ENCODE peak calls at places on chromosome 22, in ten cellular contexts. One of them, this sample, is unnamed.

GRCh38 chr22:49871482-49871881 is 17.8 kb downstream of the ZBED4 start:
- ATAC-seq in heart left ventricle: no peak
- ATAC-seq in HCT116: no peak
- ATAC-seq in GM12878: no peak
- ATAC-seq in IMR-90: no peak
- ATAC-seq in body of pancreas: no peak
- ATAC-seq in gastrocnemius medialis: no peak
- ATAC-seq in A549: no peak
- ATAC-seq in HepG2: no peak
- ATAC-seq in right lobe of liver: no peak
- ATAC-seq in this sample: no peak

GRCh38 chr22:45468872-45469572 is 33.7 kb upstream of the FBLN1 start:
- ATAC-seq in gastrocnemius medialis: no peak
- ATAC-seq in HepG2: no peak
- ATAC-seq in heart left ventricle: no peak
- ATAC-seq in A549: no peak
- ATAC-seq in body of pancreas: no peak
- ATAC-seq in IMR-90: peak
- ATAC-seq in right lobe of liver: no peak
- ATAC-seq in HCT116: no peak
- ATAC-seq in GM12878: no peak
- ATAC-seq in this sample: no peak

GRCh38 chr22:19290400-19291217 is 910 bp downstream of the CLTCL1 start:
- ATAC-seq in GM12878: no peak
- ATAC-seq in HepG2: peak
- ATAC-seq in HCT116: no peak
- ATAC-seq in gastrocnemius medialis: peak
- ATAC-seq in A549: peak
- ATAC-seq in IMR-90: no peak
- ATAC-seq in right lobe of liver: peak
- ATAC-seq in body of pancreas: no peak
- ATAC-seq in heart left ventricle: peak
- ATAC-seq in this sample: no peak

GRCh38 chr22:44870021-44870420 is 117.6 kb downstream of the ARHGAP8 start:
- ATAC-seq in HepG2: no peak
- ATAC-seq in A549: peak
- ATAC-seq in right lobe of liver: no peak
- ATAC-seq in gastrocnemius medialis: no peak
- ATAC-seq in GM12878: no peak
- ATAC-seq in IMR-90: peak
- ATAC-seq in HCT116: peak
- ATAC-seq in body of pancreas: no peak
- ATAC-seq in heart left ventricle: no peak
- ATAC-seq in this sample: no peak

GRCh38 chr22:19779011-19779421 is 18.4 kb downstream of the TBX1 start:
- ATAC-seq in heart left ventricle: no peak
- ATAC-seq in right lobe of liver: no peak
- ATAC-seq in HCT116: no peak
- ATAC-seq in IMR-90: no peak
- ATAC-seq in body of pancreas: no peak
- ATAC-seq in A549: no peak
- ATAC-seq in GM12878: no peak
- ATAC-seq in gastrocnemius medialis: no peak
- ATAC-seq in HepG2: no peak
- ATAC-seq in this sample: no peak

GRCh38 chr22:45212306-45212709 is 28.4 kb downstream of the KIAA0930 start:
- ATAC-seq in HCT116: no peak
- ATAC-seq in HepG2: no peak
- ATAC-seq in right lobe of liver: peak
- ATAC-seq in IMR-90: peak
- ATAC-seq in A549: peak
- ATAC-seq in GM12878: no peak
- ATAC-seq in heart left ventricle: peak
- ATAC-seq in gastrocnemius medialis: peak
- ATAC-seq in body of pancreas: peak
- ATAC-seq in this sample: peak

GRCh38 chr22:37628830-37629229 is 10.6 kb upstream of the SH3BP1 start:
- ATAC-seq in gastrocnemius medialis: no peak
- ATAC-seq in heart left ventricle: no peak
- ATAC-seq in IMR-90: no peak
- ATAC-seq in A549: no peak
- ATAC-seq in HepG2: no peak
- ATAC-seq in right lobe of liver: no peak
- ATAC-seq in HCT116: no peak
- ATAC-seq in body of pancreas: no peak
- ATAC-seq in GM12878: no peak
- ATAC-seq in this sample: no peak

GRCh38 chr22:22791438-22792181 is 96.0 kb upstream of the IGLL5 start:
- ATAC-seq in HepG2: no peak
- ATAC-seq in body of pancreas: no peak
- ATAC-seq in right lobe of liver: no peak
- ATAC-seq in IMR-90: no peak
- ATAC-seq in HCT116: no peak
- ATAC-seq in gastrocnemius medialis: no peak
- ATAC-seq in GM12878: no peak
- ATAC-seq in heart left ventricle: no peak
- ATAC-seq in A549: no peak
- ATAC-seq in this sample: no peak

GRCh38 chr22:30531651-30532608 is 14.6 kb downstream of the SEC14L6 start:
- ATAC-seq in gastrocnemius medialis: no peak
- ATAC-seq in right lobe of liver: no peak
- ATAC-seq in A549: peak
- ATAC-seq in HepG2: no peak
- ATAC-seq in GM12878: no peak
- ATAC-seq in body of pancreas: no peak
- ATAC-seq in HCT116: peak
- ATAC-seq in IMR-90: no peak
- ATAC-seq in heart left ventricle: no peak
- ATAC-seq in this sample: no peak

GRCh38 chr22:23579870-23580585 is at the start of gene IGLL1:
- ATAC-seq in heart left ventricle: no peak
- ATAC-seq in GM12878: no peak
- ATAC-seq in IMR-90: no peak
- ATAC-seq in HCT116: no peak
- ATAC-seq in body of pancreas: no peak
- ATAC-seq in A549: no peak
- ATAC-seq in right lobe of liver: no peak
- ATAC-seq in HepG2: no peak
- ATAC-seq in gastrocnemius medialis: no peak
- ATAC-seq in this sample: no peak

GRCh38 chr22:48135641-48136040 is 1373.2 kb downstream of the TBC1D22A start:
- ATAC-seq in gastrocnemius medialis: no peak
- ATAC-seq in right lobe of liver: no peak
- ATAC-seq in HCT116: no peak
- ATAC-seq in A549: no peak
- ATAC-seq in IMR-90: no peak
- ATAC-seq in HepG2: no peak
- ATAC-seq in heart left ventricle: no peak
- ATAC-seq in body of pancreas: no peak
- ATAC-seq in GM12878: no peak
- ATAC-seq in this sample: no peak

GRCh38 chr22:41320416-41321240 is 19.3 kb downstream of the ZC3H7B start:
- ATAC-seq in heart left ventricle: no peak
- ATAC-seq in HepG2: no peak
- ATAC-seq in A549: no peak
- ATAC-seq in gastrocnemius medialis: no peak
- ATAC-seq in body of pancreas: no peak
- ATAC-seq in IMR-90: no peak
- ATAC-seq in GM12878: no peak
- ATAC-seq in HCT116: no peak
- ATAC-seq in right lobe of liver: no peak
- ATAC-seq in this sample: no peak

GRCh38 chr22:26952004-26952403 is 294.6 kb downstream of the MIAT start:
- ATAC-seq in A549: no peak
- ATAC-seq in GM12878: no peak
- ATAC-seq in HCT116: no peak
- ATAC-seq in heart left ventricle: no peak
- ATAC-seq in body of pancreas: no peak
- ATAC-seq in gastrocnemius medialis: no peak
- ATAC-seq in HepG2: no peak
- ATAC-seq in right lobe of liver: no peak
- ATAC-seq in IMR-90: no peak
- ATAC-seq in this sample: no peak

GRCh38 chr22:30282616-30283046 is 6.7 kb downstream of the CASTOR1 start:
- ATAC-seq in right lobe of liver: no peak
- ATAC-seq in body of pancreas: no peak
- ATAC-seq in HCT116: no peak
- ATAC-seq in gastrocnemius medialis: no peak
- ATAC-seq in IMR-90: no peak
- ATAC-seq in heart left ventricle: no peak
- ATAC-seq in GM12878: no peak
- ATAC-seq in HepG2: no peak
- ATAC-seq in A549: no peak
- ATAC-seq in this sample: no peak

GRCh38 chr22:23267225-23268043 is 87.1 kb downstream of the BCR start:
- ATAC-seq in IMR-90: no peak
- ATAC-seq in right lobe of liver: no peak
- ATAC-seq in A549: no peak
- ATAC-seq in HepG2: no peak
- ATAC-seq in HCT116: no peak
- ATAC-seq in body of pancreas: no peak
- ATAC-seq in GM12878: no peak
- ATAC-seq in gastrocnemius medialis: no peak
- ATAC-seq in heart left ventricle: no peak
- ATAC-seq in this sample: no peak

DNA sequence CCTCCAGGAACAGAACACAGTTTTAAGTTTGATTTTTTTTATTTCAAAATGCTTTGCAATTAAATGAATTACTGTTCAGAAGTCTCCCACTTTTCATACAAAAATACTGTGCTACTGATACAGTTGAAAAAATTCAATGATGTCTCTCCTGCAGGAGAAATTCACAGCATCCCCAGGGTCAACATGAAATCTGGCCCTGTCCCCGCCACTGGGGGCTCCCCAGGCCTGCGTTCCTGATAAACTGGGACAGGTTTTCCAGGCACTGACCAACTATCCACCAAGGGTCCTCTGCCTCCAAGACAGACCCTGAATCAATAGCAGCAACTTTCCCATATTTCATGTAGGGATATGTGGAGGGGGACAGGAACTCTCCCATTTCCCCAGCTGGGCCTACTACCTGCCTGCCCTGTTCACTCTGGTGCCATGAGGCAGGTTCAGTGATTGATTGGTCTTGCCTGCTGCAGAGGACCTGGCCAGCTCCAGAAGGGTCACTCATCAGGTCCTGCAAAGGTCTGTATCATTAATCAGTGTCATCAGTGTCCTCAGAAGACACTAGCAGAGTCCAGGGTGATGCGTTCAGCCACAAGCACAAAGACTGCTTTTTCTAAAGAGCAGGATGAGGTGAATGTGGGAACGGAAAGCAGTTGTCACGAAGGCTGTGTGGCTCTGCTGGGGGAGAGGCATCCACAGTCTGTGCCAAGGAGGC is 43.4 kb downstream of the PISD start:
- ATAC-seq in HCT116: no peak
- ATAC-seq in IMR-90: no peak
- ATAC-seq in heart left ventricle: no peak
- ATAC-seq in HepG2: no peak
- ATAC-seq in right lobe of liver: no peak
- ATAC-seq in GM12878: no peak
- ATAC-seq in gastrocnemius medialis: no peak
- ATAC-seq in A549: no peak
- ATAC-seq in body of pancreas: no peak
- ATAC-seq in this sample: no peak
- TF ChIP-seq CTCF in HCT116: peak
- TF ChIP-seq CTCF in IMR-90: no peak
- TF ChIP-seq CTCF in heart left ventricle: no peak
- TF ChIP-seq CTCF in HepG2: no peak
- TF ChIP-seq CTCF in right lobe of liver: no peak
- TF ChIP-seq CTCF in GM12878: no peak
- TF ChIP-seq CTCF in gastrocnemius medialis: no peak
- TF ChIP-seq CTCF in A549: no peak
- TF ChIP-seq CTCF in body of pancreas: no peak
- TF ChIP-seq CTCF in this sample: no peak

DNA sequence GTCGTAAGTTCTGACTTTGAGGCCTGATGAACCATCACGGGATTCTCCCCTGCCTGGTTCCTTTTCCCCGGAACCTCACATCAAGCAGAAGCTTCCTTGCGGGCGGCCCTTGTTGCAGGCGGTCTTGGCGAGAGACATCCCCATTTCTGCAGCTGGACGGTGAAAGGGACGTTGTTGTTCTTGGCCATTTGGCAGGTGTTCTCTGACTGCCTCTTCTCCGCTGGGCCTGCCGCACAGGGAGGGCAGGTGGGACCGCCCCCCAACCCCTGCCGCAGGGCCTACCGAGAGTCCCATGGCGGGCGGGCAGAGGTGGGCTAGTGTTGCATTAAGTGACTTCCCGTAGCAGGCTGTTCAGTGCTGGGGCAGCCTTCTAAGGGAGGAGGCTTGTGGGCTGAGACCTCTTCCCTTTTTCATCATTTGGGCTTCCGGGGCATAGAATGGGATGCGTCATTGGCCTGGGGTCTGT is 26.9 kb upstream of the GRAMD4 start:
- ATAC-seq in A549: no peak
- ATAC-seq in heart left ventricle: no peak
- ATAC-seq in GM12878: peak
- ATAC-seq in HepG2: no peak
- ATAC-seq in right lobe of liver: peak
- ATAC-seq in IMR-90: no peak
- ATAC-seq in body of pancreas: no peak
- ATAC-seq in HCT116: no peak
- ATAC-seq in gastrocnemius medialis: no peak
- ATAC-seq in this sample: peak
- TF ChIP-seq POLR2A in A549: no peak
- TF ChIP-seq POLR2A in heart left ventricle: no peak
- TF ChIP-seq POLR2A in GM12878: peak
- TF ChIP-seq POLR2A in HepG2: no peak
- TF ChIP-seq POLR2A in right lobe of liver: peak
- TF ChIP-seq POLR2A in IMR-90: no peak
- TF ChIP-seq POLR2A in body of pancreas: peak
- TF ChIP-seq POLR2A in HCT116: no peak
- TF ChIP-seq POLR2A in gastrocnemius medialis: peak
- TF ChIP-seq POLR2A in this sample: no peak

GRCh38 chr22:46547883-46548244 is 10.4 kb upstream of the CELSR1 start:
- ATAC-seq in heart left ventricle: peak
- ATAC-seq in IMR-90: peak
- ATAC-seq in GM12878: no peak
- ATAC-seq in A549: peak
- ATAC-seq in right lobe of liver: peak
- ATAC-seq in gastrocnemius medialis: peak
- ATAC-seq in HepG2: peak
- ATAC-seq in body of pancreas: peak
- ATAC-seq in HCT116: no peak
- ATAC-seq in this sample: peak
- TF ChIP-seq CTCF in heart left ventricle: no peak
- TF ChIP-seq CTCF in IMR-90: no peak
- TF ChIP-seq CTCF in GM12878: no peak
- TF ChIP-seq CTCF in A549: no peak
- TF ChIP-seq CTCF in right lobe of liver: no peak
- TF ChIP-seq CTCF in gastrocnemius medialis: no peak
- TF ChIP-seq CTCF in HepG2: no peak
- TF ChIP-seq CTCF in body of pancreas: no peak
- TF ChIP-seq CTCF in HCT116: no peak
- TF ChIP-seq CTCF in this sample: no peak

DNA sequence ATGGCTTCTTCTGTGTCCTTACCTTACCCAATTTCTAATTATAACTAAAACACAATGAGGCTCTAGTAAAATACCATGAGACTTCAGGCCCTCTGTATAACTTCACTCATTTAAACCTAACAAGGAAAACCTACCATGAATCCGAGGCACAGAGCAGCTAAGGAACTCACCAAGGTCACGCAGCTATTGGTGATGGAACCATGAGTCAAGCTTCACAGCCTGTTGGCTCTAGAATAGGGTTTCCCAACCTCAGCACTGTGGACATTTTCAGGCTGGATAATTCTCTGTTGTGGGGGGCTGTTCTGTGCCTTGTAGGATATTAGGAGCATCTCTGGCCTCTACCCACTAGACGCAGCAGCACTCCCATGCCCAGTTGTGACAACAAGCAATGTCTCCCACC is 75.7 kb downstream of the TIMP3 start:
- ATAC-seq in body of pancreas: no peak
- ATAC-seq in gastrocnemius medialis: no peak
- ATAC-seq in heart left ventricle: no peak
- ATAC-seq in right lobe of liver: no peak
- ATAC-seq in IMR-90: no peak
- ATAC-seq in A549: no peak
- ATAC-seq in GM12878: no peak
- ATAC-seq in HCT116: no peak
- ATAC-seq in HepG2: no peak
- ATAC-seq in this sample: no peak
- TF ChIP-seq POLR2A in body of pancreas: no peak
- TF ChIP-seq POLR2A in gastrocnemius medialis: no peak
- TF ChIP-seq POLR2A in heart left ventricle: no peak
- TF ChIP-seq POLR2A in right lobe of liver: no peak
- TF ChIP-seq POLR2A in IMR-90: no peak
- TF ChIP-seq POLR2A in A549: no peak
- TF ChIP-seq POLR2A in GM12878: no peak
- TF ChIP-seq POLR2A in HCT116: no peak
- TF ChIP-seq POLR2A in HepG2: no peak
- TF ChIP-seq POLR2A in this sample: no peak